ENCODE peak calls at places on chromosome 2, in seven cellular contexts. One of them, this sample, is unnamed.

GRCh38 chr2:96883306-96883705 is 13.4 kb upstream of the SEMA4C start:
- DNase-seq in right cardiac atrium: no peak
- DNase-seq in WERI-Rb-1: no peak
- DNase-seq in cardiac fibroblast: no peak
- DNase-seq in astrocyte of the cerebellum: no peak
- DNase-seq in pancreas: no peak
- DNase-seq in transverse colon: no peak
- DNase-seq in this sample: no peak

GRCh38 chr2:121285077-121285449 is at the start of gene TFCP2L1:
- DNase-seq in right cardiac atrium: no peak
- DNase-seq in WERI-Rb-1: peak; percentile 69
- DNase-seq in cardiac fibroblast: no peak
- DNase-seq in astrocyte of the cerebellum: no peak
- DNase-seq in pancreas: peak; percentile 89
- DNase-seq in transverse colon: peak; percentile 82
- DNase-seq in this sample: no peak

GRCh38 chr2:156017486-156017885 is 315.0 kb downstream of the NR4A2 start:
- DNase-seq in right cardiac atrium: no peak
- DNase-seq in WERI-Rb-1: no peak
- DNase-seq in cardiac fibroblast: no peak
- DNase-seq in astrocyte of the cerebellum: no peak
- DNase-seq in pancreas: no peak
- DNase-seq in transverse colon: no peak
- DNase-seq in this sample: no peak

GRCh38 chr2:169673106-169673505 is 21.1 kb downstream of the CFAP210 start:
- DNase-seq in right cardiac atrium: no peak
- DNase-seq in WERI-Rb-1: no peak
- DNase-seq in cardiac fibroblast: no peak
- DNase-seq in astrocyte of the cerebellum: no peak
- DNase-seq in pancreas: no peak
- DNase-seq in transverse colon: no peak
- DNase-seq in this sample: no peak

GRCh38 chr2:26396734-26397298 is 4.9 kb upstream of the DRC1 start:
- DNase-seq in right cardiac atrium: no peak
- DNase-seq in WERI-Rb-1: no peak
- DNase-seq in cardiac fibroblast: no peak
- DNase-seq in astrocyte of the cerebellum: no peak
- DNase-seq in pancreas: no peak
- DNase-seq in transverse colon: no peak
- DNase-seq in this sample: no peak

GRCh38 chr2:1219901-1220691 is 193.2 kb upstream of the TPO start:
- DNase-seq in right cardiac atrium: no peak
- DNase-seq in WERI-Rb-1: no peak
- DNase-seq in cardiac fibroblast: peak; percentile 3
- DNase-seq in astrocyte of the cerebellum: peak; percentile 5
- DNase-seq in pancreas: no peak
- DNase-seq in transverse colon: no peak
- DNase-seq in this sample: no peak

GRCh38 chr2:100268986-100269385 is 53.3 kb downstream of the LONRF2 start:
- DNase-seq in right cardiac atrium: no peak
- DNase-seq in WERI-Rb-1: no peak
- DNase-seq in cardiac fibroblast: no peak
- DNase-seq in astrocyte of the cerebellum: no peak
- DNase-seq in pancreas: no peak
- DNase-seq in transverse colon: no peak
- DNase-seq in this sample: no peak

GRCh38 chr2:172894723-172895387 is 159.2 kb downstream of the RAPGEF4 start:
- DNase-seq in right cardiac atrium: no peak
- DNase-seq in WERI-Rb-1: no peak
- DNase-seq in cardiac fibroblast: no peak
- DNase-seq in astrocyte of the cerebellum: no peak
- DNase-seq in pancreas: no peak
- DNase-seq in transverse colon: no peak
- DNase-seq in this sample: no peak

GRCh38 chr2:224101820-224102630 is 62.9 kb upstream of the SERPINE2 start:
- DNase-seq in right cardiac atrium: peak; percentile 31
- DNase-seq in WERI-Rb-1: no peak
- DNase-seq in cardiac fibroblast: peak; percentile 92
- DNase-seq in astrocyte of the cerebellum: peak; percentile 34
- DNase-seq in pancreas: no peak
- DNase-seq in transverse colon: no peak
- DNase-seq in this sample: no peak

GRCh38 chr2:166173263-166173662 is 45.4 kb upstream of the SCN1A start:
- DNase-seq in right cardiac atrium: no peak
- DNase-seq in WERI-Rb-1: no peak
- DNase-seq in cardiac fibroblast: no peak
- DNase-seq in astrocyte of the cerebellum: no peak
- DNase-seq in pancreas: no peak
- DNase-seq in transverse colon: no peak
- DNase-seq in this sample: no peak

GRCh38 chr2:126558029-126558428 is 97.9 kb upstream of the GYPC start:
- DNase-seq in right cardiac atrium: no peak
- DNase-seq in WERI-Rb-1: no peak
- DNase-seq in cardiac fibroblast: no peak
- DNase-seq in astrocyte of the cerebellum: no peak
- DNase-seq in pancreas: no peak
- DNase-seq in transverse colon: no peak
- DNase-seq in this sample: no peak

GRCh38 chr2:139271879-139272278 is 491.7 kb upstream of the NXPH2 start:
- DNase-seq in right cardiac atrium: no peak
- DNase-seq in WERI-Rb-1: no peak
- DNase-seq in cardiac fibroblast: no peak
- DNase-seq in astrocyte of the cerebellum: no peak
- DNase-seq in pancreas: no peak
- DNase-seq in transverse colon: no peak
- DNase-seq in this sample: no peak

GRCh38 chr2:102233132-102233884 is 46.5 kb downstream of the IL1RL2 start:
- DNase-seq in right cardiac atrium: no peak
- DNase-seq in WERI-Rb-1: no peak
- DNase-seq in cardiac fibroblast: no peak
- DNase-seq in astrocyte of the cerebellum: no peak
- DNase-seq in pancreas: peak; percentile 39
- DNase-seq in transverse colon: no peak
- DNase-seq in this sample: no peak

GRCh38 chr2:216804357-216805350 is 55.2 kb downstream of the TNP1 start:
- DNase-seq in right cardiac atrium: peak; percentile 44
- DNase-seq in WERI-Rb-1: no peak
- DNase-seq in cardiac fibroblast: no peak
- DNase-seq in astrocyte of the cerebellum: no peak
- DNase-seq in pancreas: no peak
- DNase-seq in transverse colon: no peak
- DNase-seq in this sample: no peak

GRCh38 chr2:234164499-234165409 is 114.3 kb downstream of the SPP2 start:
- DNase-seq in right cardiac atrium: no peak
- DNase-seq in WERI-Rb-1: no peak
- DNase-seq in cardiac fibroblast: no peak
- DNase-seq in astrocyte of the cerebellum: no peak
- DNase-seq in pancreas: no peak
- DNase-seq in transverse colon: no peak
- DNase-seq in this sample: peak; percentile 65

GRCh38 chr2:9096761-9097160 is 93.3 kb upstream of the MBOAT2 start:
- DNase-seq in right cardiac atrium: no peak
- DNase-seq in WERI-Rb-1: no peak
- DNase-seq in cardiac fibroblast: no peak
- DNase-seq in astrocyte of the cerebellum: no peak
- DNase-seq in pancreas: no peak
- DNase-seq in transverse colon: no peak
- DNase-seq in this sample: no peak

GRCh38 chr2:152406836-152407161 is 71.8 kb downstream of the FMNL2 start:
- DNase-seq in right cardiac atrium: no peak
- DNase-seq in WERI-Rb-1: no peak
- DNase-seq in cardiac fibroblast: no peak
- DNase-seq in astrocyte of the cerebellum: no peak
- DNase-seq in pancreas: no peak
- DNase-seq in transverse colon: no peak
- DNase-seq in this sample: no peak

DNA sequence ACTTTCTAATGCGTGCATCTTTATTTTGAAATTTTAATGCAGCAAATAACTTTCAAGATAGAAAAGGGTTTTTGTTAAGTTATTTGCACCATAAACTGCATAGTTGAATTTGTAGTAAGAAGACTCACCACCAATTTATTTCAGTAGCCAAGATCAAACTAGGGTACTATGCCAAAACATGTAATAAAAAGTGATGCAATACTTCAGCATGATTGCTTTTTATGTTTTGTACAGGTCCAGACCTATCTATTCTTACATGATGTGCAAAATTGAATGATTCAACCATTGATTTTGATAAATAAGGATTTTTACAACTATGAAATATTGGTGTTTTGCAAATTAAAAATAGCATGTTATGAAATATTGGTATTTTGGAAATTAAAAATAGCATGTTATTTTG is 26.7 kb downstream of the AGPS start:
- DNase-seq in right cardiac atrium: no peak
- DNase-seq in WERI-Rb-1: no peak
- DNase-seq in cardiac fibroblast: peak; percentile 66
- DNase-seq in astrocyte of the cerebellum: peak; percentile 33
- DNase-seq in pancreas: no peak
- DNase-seq in transverse colon: no peak
- DNase-seq in this sample: no peak
- H3K4me3 ChIP-seq in right cardiac atrium: no peak overlapping the region
- H3K4me3 ChIP-seq in WERI-Rb-1: no peak overlapping the region
- H3K4me3 ChIP-seq in cardiac fibroblast: no peak overlapping the region
- H3K4me3 ChIP-seq in astrocyte of the cerebellum: no peak overlapping the region
- H3K4me3 ChIP-seq in pancreas: no peak overlapping the region
- H3K4me3 ChIP-seq in transverse colon: no peak overlapping the region
- H3K4me3 ChIP-seq in this sample: no peak overlapping the region

GRCh38 chr2:231038483-231039293 is 1.4 kb downstream of the C2orf72 start:
- DNase-seq in right cardiac atrium: no peak
- DNase-seq in WERI-Rb-1: no peak
- DNase-seq in cardiac fibroblast: no peak
- DNase-seq in astrocyte of the cerebellum: no peak
- DNase-seq in pancreas: no peak
- DNase-seq in transverse colon: no peak
- DNase-seq in this sample: no peak

GRCh38 chr2:231036578-231037106 is 681 bp upstream of the C2orf72 start:
- DNase-seq in right cardiac atrium: no peak
- DNase-seq in WERI-Rb-1: no peak
- DNase-seq in cardiac fibroblast: no peak
- DNase-seq in astrocyte of the cerebellum: no peak
- DNase-seq in pancreas: no peak
- DNase-seq in transverse colon: no peak
- DNase-seq in this sample: no peak

GRCh38 chr2:231037202-231037730 is at the start of gene C2orf72:
- DNase-seq in right cardiac atrium: no peak
- DNase-seq in WERI-Rb-1: peak; percentile 42
- DNase-seq in cardiac fibroblast: no peak
- DNase-seq in astrocyte of the cerebellum: no peak
- DNase-seq in pancreas: no peak
- DNase-seq in transverse colon: no peak
- DNase-seq in this sample: no peak

GRCh38 chr2:231039294-231039664 is 2.0 kb downstream of the C2orf72 start:
- DNase-seq in right cardiac atrium: no peak
- DNase-seq in WERI-Rb-1: no peak
- DNase-seq in cardiac fibroblast: no peak
- DNase-seq in astrocyte of the cerebellum: no peak
- DNase-seq in pancreas: no peak
- DNase-seq in transverse colon: no peak
- DNase-seq in this sample: no peak

GRCh38 chr2:231037731-231038482 is 584 bp downstream of the C2orf72 start:
- DNase-seq in right cardiac atrium: no peak
- DNase-seq in WERI-Rb-1: peak; percentile 47
- DNase-seq in cardiac fibroblast: no peak
- DNase-seq in astrocyte of the cerebellum: no peak
- DNase-seq in pancreas: peak; percentile 81
- DNase-seq in transverse colon: peak; percentile 44
- DNase-seq in this sample: no peak
- H3K4me3 ChIP-seq in right cardiac atrium: peak overlapping the region; percentile 85
- H3K4me3 ChIP-seq in WERI-Rb-1: peak overlapping the region; percentile 69
- H3K4me3 ChIP-seq in cardiac fibroblast: peak overlapping the region; percentile 33
- H3K4me3 ChIP-seq in astrocyte of the cerebellum: no peak overlapping the region
- H3K4me3 ChIP-seq in pancreas: peak overlapping the region; percentile 40
- H3K4me3 ChIP-seq in transverse colon: peak overlapping the region; percentile 55
- H3K4me3 ChIP-seq in this sample: no peak overlapping the region

GRCh38 chr2:222931659-222932058 is 70.8 kb downstream of the ACSL3 start:
- DNase-seq in right cardiac atrium: no peak
- DNase-seq in WERI-Rb-1: no peak
- DNase-seq in cardiac fibroblast: no peak
- DNase-seq in astrocyte of the cerebellum: no peak
- DNase-seq in pancreas: no peak
- DNase-seq in transverse colon: no peak
- DNase-seq in this sample: no peak

GRCh38 chr2:222936705-222937104 is 75.9 kb downstream of the ACSL3 start:
- DNase-seq in right cardiac atrium: no peak
- DNase-seq in WERI-Rb-1: no peak
- DNase-seq in cardiac fibroblast: no peak
- DNase-seq in astrocyte of the cerebellum: no peak
- DNase-seq in pancreas: no peak
- DNase-seq in transverse colon: no peak
- DNase-seq in this sample: no peak

GRCh38 chr2:222930862-222931261 is 70.0 kb downstream of the ACSL3 start:
- DNase-seq in right cardiac atrium: no peak
- DNase-seq in WERI-Rb-1: no peak
- DNase-seq in cardiac fibroblast: peak; percentile 39
- DNase-seq in astrocyte of the cerebellum: no peak
- DNase-seq in pancreas: no peak
- DNase-seq in transverse colon: no peak
- DNase-seq in this sample: no peak

GRCh38 chr2:222935688-222936298 is 75.0 kb downstream of the ACSL3 start:
- DNase-seq in right cardiac atrium: no peak
- DNase-seq in WERI-Rb-1: no peak
- DNase-seq in cardiac fibroblast: no peak
- DNase-seq in astrocyte of the cerebellum: no peak
- DNase-seq in pancreas: no peak
- DNase-seq in transverse colon: no peak
- DNase-seq in this sample: no peak

DNA sequence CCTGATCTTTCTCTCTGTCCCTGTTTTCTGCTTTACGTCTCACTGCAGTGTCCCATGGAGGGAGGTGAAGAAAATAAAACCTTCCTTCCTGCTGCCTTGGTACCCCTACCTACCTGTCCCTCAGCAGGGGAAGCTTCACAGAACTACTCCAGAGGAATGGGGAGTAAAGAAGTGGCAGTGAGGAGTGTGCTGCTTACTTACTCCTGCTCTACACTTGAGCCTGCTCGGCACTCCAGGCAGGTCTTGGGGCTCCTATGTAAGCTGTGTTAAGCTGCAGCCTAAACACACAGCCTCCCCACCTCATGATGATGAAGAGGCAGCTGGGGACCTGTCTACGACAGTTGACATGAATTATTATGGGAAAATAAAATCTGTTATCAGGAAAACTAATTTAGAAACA is 72.6 kb downstream of the ACSL3 start:
- DNase-seq in right cardiac atrium: no peak
- DNase-seq in WERI-Rb-1: no peak
- DNase-seq in cardiac fibroblast: no peak
- DNase-seq in astrocyte of the cerebellum: no peak
- DNase-seq in pancreas: no peak
- DNase-seq in transverse colon: no peak
- DNase-seq in this sample: no peak
- H3K4me3 ChIP-seq in right cardiac atrium: no peak overlapping the region
- H3K4me3 ChIP-seq in WERI-Rb-1: no peak overlapping the region
- H3K4me3 ChIP-seq in cardiac fibroblast: no peak overlapping the region
- H3K4me3 ChIP-seq in astrocyte of the cerebellum: no peak overlapping the region
- H3K4me3 ChIP-seq in pancreas: no peak overlapping the region
- H3K4me3 ChIP-seq in transverse colon: no peak overlapping the region
- H3K4me3 ChIP-seq in this sample: no peak overlapping the region

DNA sequence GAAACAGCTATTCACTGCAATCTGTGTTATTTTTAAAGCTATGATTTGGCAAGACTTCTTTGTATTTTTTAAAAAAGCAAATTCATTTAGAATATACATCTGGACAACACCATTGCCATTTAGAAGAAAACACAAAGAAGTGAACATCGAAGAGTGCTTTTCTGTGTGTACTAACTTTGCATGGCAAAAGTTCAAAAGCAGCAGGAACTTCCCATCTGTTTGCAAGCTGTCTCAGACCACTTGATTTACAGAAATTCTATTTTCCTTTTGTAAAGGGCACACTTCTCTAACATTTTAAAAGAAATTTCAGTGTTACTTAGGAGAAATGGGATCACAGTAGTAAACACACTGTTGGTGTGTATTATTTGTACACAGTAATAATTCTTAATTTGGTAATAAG is 145.9 kb downstream of the CALCRL start:
- DNase-seq in right cardiac atrium: no peak
- DNase-seq in WERI-Rb-1: no peak
- DNase-seq in cardiac fibroblast: peak; percentile 52
- DNase-seq in astrocyte of the cerebellum: peak; percentile 46
- DNase-seq in pancreas: no peak
- DNase-seq in transverse colon: no peak
- DNase-seq in this sample: no peak
- H3K4me3 ChIP-seq in right cardiac atrium: peak overlapping the region; percentile 22
- H3K4me3 ChIP-seq in WERI-Rb-1: no peak overlapping the region
- H3K4me3 ChIP-seq in cardiac fibroblast: peak overlapping the region; percentile 4
- H3K4me3 ChIP-seq in astrocyte of the cerebellum: no peak overlapping the region
- H3K4me3 ChIP-seq in pancreas: no peak overlapping the region
- H3K4me3 ChIP-seq in transverse colon: no peak overlapping the region
- H3K4me3 ChIP-seq in this sample: no peak overlapping the region

This sample was measured in CD8-positive, alpha-beta memory T cell.